ENCODE peak calls at places on chromosomes 12 and 14, in nine cellular contexts. L is left ventricle myocardium inferior; W is psoas muscle; Y is gastrocnemius medialis; N is astrocyte; C is right lobe of liver; E is aorta; B is PC-3; G is CD8-positive, alpha-beta memory T cell. A is an unnamed sample.

GRCh38 chr14:33617154-33617553 is 333.7 kb downstream of the EGLN3 start:
- DNase-seq in Y (no peak), N (peak; percentile 93), C (no peak), E (no peak), W (no peak), B (peak; percentile 94), L (no peak), G (no peak), A (no peak)

GRCh38 chr14:35050652-35051051 is 4.6 kb downstream of the FAM177A1 start:
- DNase-seq in G (no peak), C (peak; percentile 33), B (peak; percentile 75), W (no peak), N (peak; percentile 62), Y (no peak), E (no peak), L (no peak), A (no peak)

GRCh38 chr12:132284071-132284492 is 45.3 kb downstream of the GALNT9 start:
- DNase-seq in W (peak; percentile 6), L (no peak), E (no peak), N (peak; percentile 7), C (no peak), G (no peak), B (peak; percentile 62), Y (no peak), A (peak; percentile 25)

GRCh38 chr12:108568653-108569154 is 6.3 kb downstream of the ISCU start:
- DNase-seq in G (peak; percentile 35), B (no peak), C (no peak), N (no peak), L (no peak), Y (no peak), W (no peak), E (no peak), A (no peak)

GRCh38 chr14:97976861-97977260 is 1179.7 kb downstream of the VRK1 start:
- DNase-seq in C (no peak), W (peak; percentile 54), L (peak; percentile 27), G (no peak), Y (peak; percentile 16), B (no peak), E (no peak), N (no peak), A (peak; percentile 52)

GRCh38 chr12:15752780-15753179 is 36.4 kb downstream of the EPS8 start:
- DNase-seq in C (no peak), L (no peak), E (no peak), B (no peak), W (no peak), G (no peak), N (peak; percentile 52), Y (no peak), A (no peak)

GRCh38 chr14:59262717-59263469 is 74.4 kb downstream of the DAAM1 start:
- DNase-seq in Y (no peak), N (no peak), E (no peak), L (no peak), B (peak; percentile 77), G (no peak), W (no peak), C (peak; percentile 29), A (no peak)

GRCh38 chr12:70842942-70843341 is 77.6 kb downstream of the PTPRR start:
- DNase-seq in N (no peak), B (no peak), G (no peak), E (no peak), W (no peak), Y (no peak), C (no peak), L (no peak), A (no peak)

GRCh38 chr14:50944647-50945413 is 547 bp upstream of the PYGL start:
- DNase-seq in N (peak; percentile 33), W (peak; percentile 58), L (peak; percentile 52), E (no peak), C (peak; percentile 68), Y (no peak), G (no peak), B (peak; percentile 84), A (peak; percentile 83)

GRCh38 chr12:46212108-46212982 is 56.5 kb downstream of the SLC38A1 start:
- DNase-seq in L (no peak), G (no peak), N (no peak), B (no peak), W (no peak), Y (peak; percentile 30), C (no peak), E (no peak), A (no peak)

GRCh38 chr12:46217686-46218508 is 50.9 kb downstream of the SLC38A1 start:
- DNase-seq in B (no peak), G (peak; percentile 33), E (peak; percentile 48), L (no peak), Y (peak; percentile 24), C (no peak), N (no peak), W (no peak), A (no peak)

GRCh38 chr12:46210835-46211439 is 57.9 kb downstream of the SLC38A1 start:
- DNase-seq in L (no peak), B (no peak), C (no peak), E (no peak), Y (no peak), W (no peak), N (no peak), G (no peak), A (no peak)

GRCh38 chr12:46218509-46219095 is 50.2 kb downstream of the SLC38A1 start:
- DNase-seq in G (no peak), N (no peak), W (no peak), C (no peak), E (no peak), Y (no peak), L (no peak), B (peak; percentile 35), A (no peak)

DNA sequence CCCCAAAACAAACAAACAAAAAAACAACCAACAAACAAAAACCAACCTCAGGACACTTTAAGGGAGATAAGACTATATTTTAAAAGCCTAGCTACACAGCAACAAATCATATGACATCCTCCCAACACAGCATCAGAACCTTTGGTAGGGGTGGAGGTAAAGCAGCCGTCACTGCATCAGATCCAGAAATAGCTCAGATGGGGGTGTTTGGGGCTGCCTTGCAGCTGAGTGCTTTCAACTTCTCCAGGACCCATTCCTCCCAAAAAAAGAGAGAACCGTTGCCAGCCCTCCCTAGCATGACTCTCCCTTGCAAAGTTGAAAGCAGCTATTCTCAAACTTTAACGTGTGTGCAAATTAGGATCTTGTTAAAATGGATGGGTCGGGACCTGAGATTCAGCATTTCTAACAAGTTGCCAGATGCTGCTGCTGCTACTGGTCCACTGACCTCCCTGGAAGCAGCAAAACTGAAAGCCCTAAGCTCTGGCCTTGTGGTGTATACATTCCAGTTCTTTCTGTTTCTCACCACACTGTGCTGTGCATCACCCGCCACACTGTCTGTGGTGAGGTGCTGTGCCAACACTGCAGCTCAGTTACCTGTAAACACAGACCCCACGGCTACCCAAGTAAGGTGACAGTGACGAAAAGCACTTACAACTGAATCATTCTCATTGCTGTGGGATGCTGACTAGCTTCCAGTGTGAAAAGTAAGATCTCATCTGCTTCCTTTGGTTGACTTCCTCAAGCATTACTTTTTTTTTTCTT is 54.0 kb downstream of the SLC38A1 start:
- DNase-seq in L (no peak), C (no peak), W (no peak), G (peak; percentile 75), B (no peak), E (peak; percentile 53), Y (no peak), N (no peak), A (no peak)
- H3K4me1 ChIP-seq in L (peaks cover 81% of the 10 kb centered on the region), C (peaks cover 3% of the 10 kb centered on the region), W (no peaks in the 10 kb centered on the region), G (peaks cover 95% of the 10 kb centered on the region), B (peaks cover 32% of the 10 kb centered on the region), E (peaks cover 4% of the 10 kb centered on the region), Y (peaks cover 27% of the 10 kb centered on the region), N (peaks cover 6% of the 10 kb centered on the region), A (peaks cover 4% of the 10 kb centered on the region)

GRCh38 chr12:4261655-4262054 is 11.9 kb upstream of the CCND2 start:
- DNase-seq in Y (no peak), W (no peak), B (no peak), L (no peak), C (no peak), G (no peak), N (no peak), E (no peak), A (no peak)
- H3K27me3 ChIP-seq in Y (peaks cover 31% of the 10 kb centered on the region), W (peaks cover 9% of the 10 kb centered on the region), B (peaks cover 62% of the 10 kb centered on the region), L (no peaks in the 10 kb centered on the region), C (no peaks in the 10 kb centered on the region), G (no peaks in the 10 kb centered on the region), N (peaks cover 4% of the 10 kb centered on the region), E (no peaks in the 10 kb centered on the region), A (no peaks in the 10 kb centered on the region)

GRCh38 chr12:62907067-62907466 is 27.9 kb downstream of the PPM1H start:
- DNase-seq in W (no peak), B (no peak), E (no peak), G (no peak), N (no peak), Y (no peak), L (no peak), C (no peak), A (no peak)
- H3K4me1 ChIP-seq in W (no peaks in the 10 kb centered on the region), B (no peaks in the 10 kb centered on the region), E (peaks cover 4% of the 10 kb centered on the region), G (no peaks in the 10 kb centered on the region), N (no peaks in the 10 kb centered on the region), Y (peaks cover 13% of the 10 kb centered on the region), L (peaks cover 41% of the 10 kb centered on the region), C (no peaks in the 10 kb centered on the region), A (no peaks in the 10 kb centered on the region)

GRCh38 chr12:113988064-113988451 is 21.9 kb upstream of the RBM19 start:
- DNase-seq in G (no peak), E (no peak), L (no peak), W (no peak), B (no peak), N (no peak), C (no peak), Y (no peak), A (no peak)

GRCh38 chr12:113994051-113994450 is 27.9 kb upstream of the RBM19 start:
- DNase-seq in Y (no peak), W (no peak), C (no peak), L (no peak), B (no peak), G (no peak), N (no peak), E (no peak), A (no peak)

GRCh38 chr12:113988976-113989375 is 22.9 kb upstream of the RBM19 start:
- DNase-seq in N (no peak), L (no peak), E (no peak), W (no peak), Y (no peak), B (no peak), G (no peak), C (no peak), A (no peak)

GRCh38 chr12:113990548-113991223 is 24.6 kb upstream of the RBM19 start:
- DNase-seq in G (no peak), B (no peak), N (no peak), L (no peak), Y (no peak), W (no peak), C (no peak), E (no peak), A (no peak)

DNA sequence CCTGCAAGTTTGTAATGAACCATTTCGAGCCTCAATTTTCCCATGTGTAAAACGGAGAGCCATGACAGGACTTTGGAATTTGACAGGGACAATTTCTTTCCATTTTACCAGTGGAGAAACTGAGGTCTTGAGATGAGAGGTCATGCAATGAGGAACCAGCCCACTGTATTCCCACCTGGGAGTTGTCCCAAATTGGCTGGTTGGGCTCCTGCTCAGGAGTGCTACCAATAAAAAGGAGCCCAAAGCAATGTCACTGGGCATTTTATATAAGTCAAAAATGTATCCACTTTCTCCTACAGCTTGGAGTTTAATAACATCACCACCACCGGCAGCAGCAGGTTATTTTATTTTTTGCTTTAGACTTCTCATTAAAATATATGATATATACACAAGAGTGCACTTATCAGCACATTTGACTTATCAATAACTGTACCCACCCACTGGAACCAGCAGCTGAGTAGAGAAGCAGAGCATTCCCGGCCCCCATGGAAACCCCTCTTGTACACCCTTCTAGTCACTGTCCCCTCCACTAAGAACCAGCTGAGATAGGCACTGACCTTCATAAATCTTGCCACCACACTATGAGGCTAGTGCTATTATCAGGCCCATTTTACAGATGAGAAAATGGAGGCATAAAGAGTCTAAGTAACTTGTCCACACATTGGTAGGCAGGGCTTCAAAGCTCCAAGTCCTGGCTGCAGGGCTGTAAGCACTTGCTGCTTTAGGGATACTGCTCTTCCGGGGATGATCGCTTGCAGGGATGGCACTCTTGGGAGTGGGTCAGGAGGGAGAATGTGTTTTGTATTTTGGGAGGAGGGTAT is 25.3 kb upstream of the RBM19 start:
- DNase-seq in Y (no peak), B (no peak), W (no peak), L (no peak), N (no peak), C (no peak), E (no peak), G (no peak), A (no peak)
- H3K27me3 ChIP-seq in Y (no peaks in the 10 kb centered on the region), B (peaks cover 89% of the 10 kb centered on the region), W (peaks cover 5% of the 10 kb centered on the region), L (peaks cover 89% of the 10 kb centered on the region), N (peaks cover 2% of the 10 kb centered on the region), C (no peaks in the 10 kb centered on the region), E (no peaks in the 10 kb centered on the region), G (no peaks in the 10 kb centered on the region), A (no peaks in the 10 kb centered on the region)